ENCODE peak calls at places on chromosome 4, in seven cellular contexts. One of them, this sample, is unnamed.

GRCh38 chr4:163693776-163694175 is 199.3 kb downstream of the TMA16 start:
- DNase-seq in type B pancreatic cell: no peak
- DNase-seq in endothelial cell: no peak
- DNase-seq in lower leg skin: no peak
- DNase-seq in cardiac fibroblast: no peak
- DNase-seq in tibial nerve: no peak
- DNase-seq in cardiac muscle cell: no peak
- DNase-seq in this sample: no peak

GRCh38 chr4:38092701-38093100 is 132.5 kb downstream of the PTTG2 start:
- DNase-seq in cardiac fibroblast: no peak
- DNase-seq in type B pancreatic cell: no peak
- DNase-seq in endothelial cell: no peak
- DNase-seq in cardiac muscle cell: peak; percentile 44
- DNase-seq in lower leg skin: no peak
- DNase-seq in tibial nerve: no peak
- DNase-seq in this sample: no peak

GRCh38 chr4:40349561-40350198 is 14.5 kb downstream of the CHRNA9 start:
- DNase-seq in cardiac muscle cell: peak; percentile 23
- DNase-seq in cardiac fibroblast: no peak
- DNase-seq in type B pancreatic cell: no peak
- DNase-seq in tibial nerve: no peak
- DNase-seq in lower leg skin: peak; percentile 29
- DNase-seq in endothelial cell: no peak
- DNase-seq in this sample: no peak

GRCh38 chr4:129821963-129822362 is 726.0 kb downstream of the C4orf33 start:
- DNase-seq in tibial nerve: no peak
- DNase-seq in type B pancreatic cell: no peak
- DNase-seq in lower leg skin: no peak
- DNase-seq in cardiac fibroblast: peak; percentile 7
- DNase-seq in cardiac muscle cell: peak; percentile 2
- DNase-seq in endothelial cell: no peak
- DNase-seq in this sample: no peak

GRCh38 chr4:13261486-13262257 is 222.5 kb downstream of the RAB28 start:
- DNase-seq in lower leg skin: no peak
- DNase-seq in cardiac muscle cell: peak; percentile 3
- DNase-seq in cardiac fibroblast: no peak
- DNase-seq in endothelial cell: no peak
- DNase-seq in tibial nerve: no peak
- DNase-seq in type B pancreatic cell: no peak
- DNase-seq in this sample: no peak

GRCh38 chr4:1207603-1208265 is 35.4 kb upstream of the SPON2 start:
- DNase-seq in type B pancreatic cell: peak; percentile 68
- DNase-seq in cardiac fibroblast: peak; percentile 91
- DNase-seq in lower leg skin: peak; percentile 86
- DNase-seq in tibial nerve: peak; percentile 56
- DNase-seq in endothelial cell: no peak
- DNase-seq in cardiac muscle cell: peak; percentile 89
- DNase-seq in this sample: no peak

GRCh38 chr4:186724048-186724860 is 598 bp upstream of the FAT1 start:
- DNase-seq in tibial nerve: no peak
- DNase-seq in lower leg skin: no peak
- DNase-seq in cardiac muscle cell: peak; percentile 81
- DNase-seq in cardiac fibroblast: peak; percentile 76
- DNase-seq in type B pancreatic cell: peak; percentile 78
- DNase-seq in endothelial cell: peak; percentile 63
- DNase-seq in this sample: no peak

GRCh38 chr4:8900588-8900987 is 28.9 kb upstream of the HMX1 start:
- DNase-seq in cardiac fibroblast: no peak
- DNase-seq in lower leg skin: no peak
- DNase-seq in type B pancreatic cell: no peak
- DNase-seq in tibial nerve: no peak
- DNase-seq in endothelial cell: no peak
- DNase-seq in cardiac muscle cell: no peak
- DNase-seq in this sample: no peak

GRCh38 chr4:23333946-23334878 is 555.6 kb downstream of the PPARGC1A start:
- DNase-seq in tibial nerve: no peak
- DNase-seq in lower leg skin: no peak
- DNase-seq in cardiac fibroblast: peak; percentile 89
- DNase-seq in cardiac muscle cell: peak; percentile 95
- DNase-seq in endothelial cell: no peak
- DNase-seq in type B pancreatic cell: no peak
- DNase-seq in this sample: no peak

GRCh38 chr4:83329521-83330105 is 5.0 kb downstream of the HPSE start:
- DNase-seq in type B pancreatic cell: no peak
- DNase-seq in lower leg skin: no peak
- DNase-seq in cardiac muscle cell: peak; percentile 76
- DNase-seq in cardiac fibroblast: peak; percentile 71
- DNase-seq in tibial nerve: no peak
- DNase-seq in endothelial cell: no peak
- DNase-seq in this sample: no peak

GRCh38 chr4:140740906-140741670 is 15.1 kb downstream of the TBC1D9 start:
- DNase-seq in type B pancreatic cell: no peak
- DNase-seq in lower leg skin: no peak
- DNase-seq in cardiac fibroblast: no peak
- DNase-seq in endothelial cell: no peak
- DNase-seq in tibial nerve: no peak
- DNase-seq in cardiac muscle cell: no peak
- DNase-seq in this sample: no peak

GRCh38 chr4:163755013-163755412 is 260.5 kb downstream of the TMA16 start:
- DNase-seq in cardiac muscle cell: no peak
- DNase-seq in endothelial cell: no peak
- DNase-seq in tibial nerve: no peak
- DNase-seq in type B pancreatic cell: no peak
- DNase-seq in cardiac fibroblast: no peak
- DNase-seq in lower leg skin: no peak
- DNase-seq in this sample: no peak

GRCh38 chr4:1136028-1136427 is 22.7 kb upstream of the RNF212 start:
- DNase-seq in cardiac fibroblast: peak; percentile 17
- DNase-seq in endothelial cell: no peak
- DNase-seq in tibial nerve: no peak
- DNase-seq in cardiac muscle cell: peak; percentile 21
- DNase-seq in lower leg skin: peak; percentile 69
- DNase-seq in type B pancreatic cell: no peak
- DNase-seq in this sample: no peak

GRCh38 chr4:185885075-185885474 is 73.1 kb upstream of the SORBS2 start:
- DNase-seq in cardiac muscle cell: no peak
- DNase-seq in lower leg skin: no peak
- DNase-seq in tibial nerve: no peak
- DNase-seq in cardiac fibroblast: no peak
- DNase-seq in endothelial cell: no peak
- DNase-seq in type B pancreatic cell: no peak
- DNase-seq in this sample: no peak

GRCh38 chr4:23924556-23924955 is 34.7 kb upstream of the PPARGC1A start:
- DNase-seq in endothelial cell: no peak
- DNase-seq in tibial nerve: no peak
- DNase-seq in type B pancreatic cell: no peak
- DNase-seq in cardiac muscle cell: no peak
- DNase-seq in lower leg skin: no peak
- DNase-seq in cardiac fibroblast: no peak
- DNase-seq in this sample: no peak

GRCh38 chr4:151563194-151563593 is 154.2 kb downstream of the FHIP1A start:
- DNase-seq in lower leg skin: no peak
- DNase-seq in tibial nerve: no peak
- DNase-seq in type B pancreatic cell: no peak
- DNase-seq in cardiac fibroblast: no peak
- DNase-seq in cardiac muscle cell: no peak
- DNase-seq in endothelial cell: no peak
- DNase-seq in this sample: no peak

GRCh38 chr4:37793562-37793961 is 32.9 kb upstream of the PGM2 start:
- DNase-seq in lower leg skin: no peak
- DNase-seq in cardiac fibroblast: peak; percentile 49
- DNase-seq in tibial nerve: no peak
- DNase-seq in cardiac muscle cell: peak; percentile 39
- DNase-seq in endothelial cell: no peak
- DNase-seq in type B pancreatic cell: no peak
- DNase-seq in this sample: no peak

GRCh38 chr4:153233761-153234371 is 29.6 kb downstream of the TRIM2 start:
- DNase-seq in lower leg skin: peak; percentile 59
- DNase-seq in cardiac muscle cell: peak; percentile 91
- DNase-seq in type B pancreatic cell: no peak
- DNase-seq in endothelial cell: no peak
- DNase-seq in cardiac fibroblast: peak; percentile 89
- DNase-seq in tibial nerve: no peak
- DNase-seq in this sample: no peak

GRCh38 chr4:6929735-6930464 is 20.3 kb downstream of the TBC1D14 start:
- DNase-seq in cardiac fibroblast: no peak
- DNase-seq in cardiac muscle cell: no peak
- DNase-seq in tibial nerve: no peak
- DNase-seq in type B pancreatic cell: no peak
- DNase-seq in endothelial cell: no peak
- DNase-seq in lower leg skin: no peak
- DNase-seq in this sample: no peak

GRCh38 chr4:125676156-125676555 is 361.4 kb downstream of the FAT4 start:
- DNase-seq in cardiac fibroblast: no peak
- DNase-seq in type B pancreatic cell: no peak
- DNase-seq in lower leg skin: no peak
- DNase-seq in tibial nerve: no peak
- DNase-seq in endothelial cell: no peak
- DNase-seq in cardiac muscle cell: no peak
- DNase-seq in this sample: no peak

GRCh38 chr4:98612318-98613250 is 45.8 kb downstream of the TSPAN5 start:
- DNase-seq in type B pancreatic cell: no peak
- DNase-seq in tibial nerve: no peak
- DNase-seq in endothelial cell: no peak
- DNase-seq in cardiac muscle cell: no peak
- DNase-seq in lower leg skin: no peak
- DNase-seq in cardiac fibroblast: no peak
- DNase-seq in this sample: no peak

GRCh38 chr4:176717237-176717636 is 75.5 kb downstream of the VEGFC start:
- DNase-seq in cardiac muscle cell: no peak
- DNase-seq in type B pancreatic cell: no peak
- DNase-seq in endothelial cell: no peak
- DNase-seq in lower leg skin: no peak
- DNase-seq in cardiac fibroblast: no peak
- DNase-seq in tibial nerve: no peak
- DNase-seq in this sample: no peak

GRCh38 chr4:109315341-109315740 is 12.9 kb upstream of the COL25A1 start:
- DNase-seq in endothelial cell: no peak
- DNase-seq in lower leg skin: no peak
- DNase-seq in type B pancreatic cell: no peak
- DNase-seq in tibial nerve: no peak
- DNase-seq in cardiac muscle cell: no peak
- DNase-seq in cardiac fibroblast: no peak
- DNase-seq in this sample: no peak

GRCh38 chr4:109319156-109319555 is 16.7 kb upstream of the COL25A1 start:
- DNase-seq in type B pancreatic cell: no peak
- DNase-seq in cardiac muscle cell: no peak
- DNase-seq in endothelial cell: no peak
- DNase-seq in tibial nerve: no peak
- DNase-seq in cardiac fibroblast: no peak
- DNase-seq in lower leg skin: no peak
- DNase-seq in this sample: no peak

GRCh38 chr4:109313168-109314133 is 11.0 kb upstream of the COL25A1 start:
- DNase-seq in type B pancreatic cell: no peak
- DNase-seq in tibial nerve: no peak
- DNase-seq in endothelial cell: no peak
- DNase-seq in cardiac muscle cell: no peak
- DNase-seq in cardiac fibroblast: no peak
- DNase-seq in lower leg skin: no peak
- DNase-seq in this sample: no peak

GRCh38 chr4:109319684-109320083 is 17.2 kb upstream of the COL25A1 start:
- DNase-seq in cardiac muscle cell: no peak
- DNase-seq in lower leg skin: no peak
- DNase-seq in cardiac fibroblast: no peak
- DNase-seq in endothelial cell: no peak
- DNase-seq in type B pancreatic cell: no peak
- DNase-seq in tibial nerve: no peak
- DNase-seq in this sample: no peak

GRCh38 chr4:109315818-109316217 is 13.4 kb upstream of the COL25A1 start:
- DNase-seq in type B pancreatic cell: no peak
- DNase-seq in lower leg skin: no peak
- DNase-seq in endothelial cell: no peak
- DNase-seq in cardiac muscle cell: peak; percentile 11
- DNase-seq in tibial nerve: no peak
- DNase-seq in cardiac fibroblast: peak; percentile 5
- DNase-seq in this sample: no peak
- TF ChIP-seq CTCF in type B pancreatic cell: peak; percentile 50
- TF ChIP-seq CTCF in lower leg skin: no peak
- TF ChIP-seq CTCF in endothelial cell: peak; percentile 38
- TF ChIP-seq CTCF in cardiac muscle cell: no peak
- TF ChIP-seq CTCF in tibial nerve: no peak
- TF ChIP-seq CTCF in cardiac fibroblast: peak; percentile 25
- TF ChIP-seq CTCF in this sample: no peak

GRCh38 chr4:43047044-43047443 is 154.5 kb downstream of the GRXCR1 start:
- DNase-seq in tibial nerve: no peak
- DNase-seq in type B pancreatic cell: no peak
- DNase-seq in lower leg skin: no peak
- DNase-seq in cardiac fibroblast: no peak
- DNase-seq in cardiac muscle cell: no peak
- DNase-seq in endothelial cell: no peak
- DNase-seq in this sample: no peak

GRCh38 chr4:43048570-43048969 is 156.1 kb downstream of the GRXCR1 start:
- DNase-seq in cardiac fibroblast: no peak
- DNase-seq in type B pancreatic cell: no peak
- DNase-seq in lower leg skin: no peak
- DNase-seq in tibial nerve: no peak
- DNase-seq in cardiac muscle cell: no peak
- DNase-seq in endothelial cell: no peak
- DNase-seq in this sample: no peak
- TF ChIP-seq CTCF in cardiac fibroblast: no peak
- TF ChIP-seq CTCF in type B pancreatic cell: no peak
- TF ChIP-seq CTCF in lower leg skin: no peak
- TF ChIP-seq CTCF in tibial nerve: no peak
- TF ChIP-seq CTCF in cardiac muscle cell: no peak
- TF ChIP-seq CTCF in endothelial cell: no peak
- TF ChIP-seq CTCF in this sample: no peak

GRCh38 chr4:27666943-27667342 is 806.3 kb downstream of the STIM2 start:
- DNase-seq in type B pancreatic cell: no peak
- DNase-seq in cardiac fibroblast: no peak
- DNase-seq in lower leg skin: no peak
- DNase-seq in tibial nerve: no peak
- DNase-seq in endothelial cell: no peak
- DNase-seq in cardiac muscle cell: no peak
- DNase-seq in this sample: no peak
- TF ChIP-seq CTCF in type B pancreatic cell: peak; percentile 50
- TF ChIP-seq CTCF in cardiac fibroblast: no peak
- TF ChIP-seq CTCF in lower leg skin: no peak
- TF ChIP-seq CTCF in tibial nerve: no peak
- TF ChIP-seq CTCF in endothelial cell: no peak
- TF ChIP-seq CTCF in cardiac muscle cell: no peak
- TF ChIP-seq CTCF in this sample: no peak

DNA sequence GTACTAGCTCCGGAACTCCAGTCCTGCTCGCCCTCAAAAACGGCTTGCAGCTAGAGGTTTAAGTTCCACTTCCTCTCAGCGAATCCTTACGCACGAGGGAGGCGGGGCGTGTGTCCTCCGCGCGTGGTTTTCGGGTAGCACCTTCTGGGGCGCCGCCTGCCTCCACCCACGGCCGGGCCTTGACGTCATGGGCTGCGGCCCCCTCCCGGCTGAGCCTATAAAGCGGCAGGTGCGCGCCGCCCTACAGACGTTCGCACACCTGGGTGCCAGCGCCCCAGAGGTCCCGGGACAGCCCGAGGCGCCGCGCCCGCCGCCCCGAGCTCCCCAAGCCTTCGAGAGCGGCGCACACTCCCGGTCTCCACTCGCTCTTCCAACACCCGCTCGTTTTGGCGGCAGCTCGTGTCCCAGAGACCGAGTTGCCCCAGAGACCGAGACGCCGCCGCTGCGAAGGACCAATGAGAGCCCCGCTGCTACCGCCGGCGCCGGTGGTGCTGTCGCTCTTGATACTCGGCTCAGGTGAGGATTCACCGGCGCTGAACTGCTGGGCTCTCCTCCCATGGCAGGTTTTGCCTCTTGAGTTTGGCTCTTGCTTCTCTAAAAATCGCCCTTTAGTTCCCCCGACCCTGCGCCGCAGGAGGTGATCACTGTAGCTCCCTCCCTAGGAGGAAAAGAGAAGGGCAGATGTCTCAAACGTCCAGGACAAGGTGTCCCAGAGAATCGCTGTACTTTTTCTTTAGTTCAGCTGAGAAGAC is at the start of gene AREG:
- DNase-seq in type B pancreatic cell: peak; percentile 69
- DNase-seq in cardiac fibroblast: peak; percentile 95
- DNase-seq in cardiac muscle cell: peak; percentile 97
- DNase-seq in endothelial cell: peak; percentile 38
- DNase-seq in lower leg skin: peak; percentile 96
- DNase-seq in tibial nerve: peak; percentile 40
- DNase-seq in this sample: peak; percentile 63
- TF ChIP-seq CTCF in type B pancreatic cell: peak; percentile 72
- TF ChIP-seq CTCF in cardiac fibroblast: peak; percentile 73
- TF ChIP-seq CTCF in cardiac muscle cell: peak; percentile 68
- TF ChIP-seq CTCF in endothelial cell: peak; percentile 43
- TF ChIP-seq CTCF in lower leg skin: no peak
- TF ChIP-seq CTCF in tibial nerve: peak; percentile 17
- TF ChIP-seq CTCF in this sample: no peak